ENCODE peak calls at places on chromosomes 3 and 15, in five cellular contexts. One of them, this sample, is unnamed.

GRCh38 chr15:38705421-38706219 is 141.0 kb upstream of the RASGRP1 start:
- DNase-seq in breast epithelium: no peak
- DNase-seq in body of pancreas: no peak
- DNase-seq in uterus: no peak
- DNase-seq in right lobe of liver: no peak
- DNase-seq in this sample: no peak

GRCh38 chr3:181210275-181210674 is 220.7 kb upstream of the DNAJC19 start:
- DNase-seq in breast epithelium: no peak
- DNase-seq in body of pancreas: no peak
- DNase-seq in uterus: no peak
- DNase-seq in right lobe of liver: no peak
- DNase-seq in this sample: no peak

GRCh38 chr15:40003491-40003916 is 35.5 kb downstream of the SRP14 start:
- DNase-seq in breast epithelium: no peak
- DNase-seq in body of pancreas: no peak
- DNase-seq in uterus: no peak
- DNase-seq in right lobe of liver: no peak
- DNase-seq in this sample: no peak

GRCh38 chr3:66693461-66693912 is 192.7 kb upstream of the LRIG1 start:
- DNase-seq in breast epithelium: peak
- DNase-seq in body of pancreas: peak
- DNase-seq in uterus: peak
- DNase-seq in right lobe of liver: peak
- DNase-seq in this sample: peak

GRCh38 chr3:129809297-129809696 is 84.2 kb downstream of the TMCC1 start:
- DNase-seq in breast epithelium: no peak
- DNase-seq in body of pancreas: no peak
- DNase-seq in uterus: no peak
- DNase-seq in right lobe of liver: no peak
- DNase-seq in this sample: no peak

GRCh38 chr15:57865294-57865693 is 158.8 kb downstream of the POLR2M start:
- DNase-seq in breast epithelium: no peak
- DNase-seq in body of pancreas: no peak
- DNase-seq in uterus: no peak
- DNase-seq in right lobe of liver: no peak
- DNase-seq in this sample: no peak

GRCh38 chr3:25423780-25424179 is 4.3 kb upstream of the RARB start:
- DNase-seq in breast epithelium: no peak
- DNase-seq in body of pancreas: no peak
- DNase-seq in uterus: no peak
- DNase-seq in right lobe of liver: no peak
- DNase-seq in this sample: no peak

GRCh38 chr3:9715764-9716437 is 12.3 kb downstream of the CPNE9 start:
- DNase-seq in breast epithelium: peak
- DNase-seq in body of pancreas: peak
- DNase-seq in uterus: peak
- DNase-seq in right lobe of liver: peak
- DNase-seq in this sample: peak

GRCh38 chr3:191499307-191500125 is 38.6 kb downstream of the PYDC2 start:
- DNase-seq in breast epithelium: peak
- DNase-seq in body of pancreas: peak
- DNase-seq in uterus: peak
- DNase-seq in right lobe of liver: no peak
- DNase-seq in this sample: no peak

GRCh38 chr15:41746802-41747201 is 27.5 kb upstream of the MAPKBP1 start:
- DNase-seq in breast epithelium: no peak
- DNase-seq in body of pancreas: no peak
- DNase-seq in uterus: no peak
- DNase-seq in right lobe of liver: no peak
- DNase-seq in this sample: no peak

GRCh38 chr3:61562042-61562809 is 855 bp downstream of the PTPRG start:
- DNase-seq in breast epithelium: no peak
- DNase-seq in body of pancreas: peak
- DNase-seq in uterus: no peak
- DNase-seq in right lobe of liver: peak
- DNase-seq in this sample: no peak

GRCh38 chr3:72152551-72153476 is 367.9 kb upstream of the PROK2 start:
- DNase-seq in breast epithelium: peak
- DNase-seq in body of pancreas: peak
- DNase-seq in uterus: peak
- DNase-seq in right lobe of liver: peak
- DNase-seq in this sample: peak

GRCh38 chr3:187833799-187834578 is 88.7 kb upstream of the BCL6 start:
- DNase-seq in breast epithelium: no peak
- DNase-seq in body of pancreas: no peak
- DNase-seq in uterus: no peak
- DNase-seq in right lobe of liver: no peak
- DNase-seq in this sample: no peak

GRCh38 chr3:89179355-89179997 is 72.1 kb downstream of the EPHA3 start:
- DNase-seq in breast epithelium: no peak
- DNase-seq in body of pancreas: no peak
- DNase-seq in uterus: no peak
- DNase-seq in right lobe of liver: no peak
- DNase-seq in this sample: no peak

GRCh38 chr3:177488740-177489139 is 291.5 kb upstream of the TBL1XR1 start:
- DNase-seq in breast epithelium: no peak
- DNase-seq in body of pancreas: no peak
- DNase-seq in uterus: no peak
- DNase-seq in right lobe of liver: peak
- DNase-seq in this sample: no peak

GRCh38 chr15:99482993-99483392 is 82.8 kb upstream of the MEF2A start:
- DNase-seq in breast epithelium: no peak
- DNase-seq in body of pancreas: no peak
- DNase-seq in uterus: no peak
- DNase-seq in right lobe of liver: no peak
- DNase-seq in this sample: no peak

GRCh38 chr3:13621381-13622221 is 72.7 kb downstream of the FBLN2 start:
- DNase-seq in breast epithelium: no peak
- DNase-seq in body of pancreas: no peak
- DNase-seq in uterus: no peak
- DNase-seq in right lobe of liver: no peak
- DNase-seq in this sample: no peak

GRCh38 chr3:74633021-74633420 is 18.6 kb upstream of the CNTN3 start:
- DNase-seq in breast epithelium: no peak
- DNase-seq in body of pancreas: no peak
- DNase-seq in uterus: no peak
- DNase-seq in right lobe of liver: no peak
- DNase-seq in this sample: no peak

GRCh38 chr3:44568561-44568960 is 13.6 kb downstream of the ZKSCAN7 start:
- DNase-seq in breast epithelium: no peak
- DNase-seq in body of pancreas: no peak
- DNase-seq in uterus: no peak
- DNase-seq in right lobe of liver: no peak
- DNase-seq in this sample: no peak

GRCh38 chr15:33515121-33515520 is 204.4 kb downstream of the RYR3 start:
- DNase-seq in breast epithelium: no peak
- DNase-seq in body of pancreas: no peak
- DNase-seq in uterus: no peak
- DNase-seq in right lobe of liver: no peak
- DNase-seq in this sample: no peak

GRCh38 chr3:52106951-52107611 is 47.1 kb downstream of the POC1A start:
- DNase-seq in breast epithelium: no peak
- DNase-seq in body of pancreas: no peak
- DNase-seq in uterus: no peak
- DNase-seq in right lobe of liver: no peak
- DNase-seq in this sample: no peak

DNA sequence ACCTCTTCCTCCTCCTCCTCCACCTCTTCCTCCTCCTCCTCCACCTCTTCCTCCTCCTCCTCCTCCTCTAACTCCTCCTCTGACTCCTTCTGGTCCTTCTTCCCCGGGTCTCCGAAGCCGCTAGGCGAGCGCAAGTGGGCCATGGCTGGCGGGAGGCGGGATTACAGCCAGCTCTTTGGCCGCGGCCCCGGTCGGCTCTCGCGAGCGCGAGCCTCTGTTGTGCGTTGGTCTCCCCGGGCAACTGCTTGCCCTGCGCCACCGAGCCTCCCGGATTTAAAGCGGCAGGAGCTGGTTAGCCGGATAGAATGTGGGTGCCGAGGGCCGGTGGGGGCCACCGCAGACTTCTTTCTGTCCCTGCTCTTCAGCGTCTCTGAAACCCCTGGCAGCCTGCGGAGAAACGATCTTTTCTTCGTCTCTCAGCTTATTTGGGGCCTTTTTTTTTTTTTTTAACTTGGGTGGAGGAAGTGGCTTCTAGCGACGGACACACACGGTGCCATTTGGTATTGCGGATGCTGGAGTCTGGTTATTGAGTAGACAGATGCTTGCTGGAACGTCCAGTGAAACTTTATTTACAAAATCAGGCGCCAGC is at the start of gene ERICH6:
- DNase-seq in breast epithelium: peak
- DNase-seq in body of pancreas: peak
- DNase-seq in uterus: peak
- DNase-seq in right lobe of liver: peak
- DNase-seq in this sample: peak
- TF ChIP-seq POLR2A in breast epithelium: peak
- TF ChIP-seq POLR2A in body of pancreas: peak
- TF ChIP-seq POLR2A in uterus: peak
- TF ChIP-seq POLR2A in right lobe of liver: peak
- TF ChIP-seq POLR2A in this sample: no peak

GRCh38 chr15:55993111-55993803 is at the start of gene NEDD4:
- DNase-seq in breast epithelium: peak
- DNase-seq in body of pancreas: peak
- DNase-seq in uterus: peak
- DNase-seq in right lobe of liver: peak
- DNase-seq in this sample: peak
- H3K27ac ChIP-seq in breast epithelium: peak
- H3K27ac ChIP-seq in body of pancreas: peak
- H3K27ac ChIP-seq in uterus: peak
- H3K27ac ChIP-seq in right lobe of liver: peak
- H3K27ac ChIP-seq in this sample: peak

GRCh38 chr15:100902436-100903190 is 16.5 kb upstream of the LRRK1 start:
- DNase-seq in breast epithelium: peak
- DNase-seq in body of pancreas: peak
- DNase-seq in uterus: peak
- DNase-seq in right lobe of liver: peak
- DNase-seq in this sample: peak
- H3K4me3 ChIP-seq in breast epithelium: peak
- H3K4me3 ChIP-seq in body of pancreas: no peak
- H3K4me3 ChIP-seq in uterus: peak
- H3K4me3 ChIP-seq in right lobe of liver: no peak
- H3K4me3 ChIP-seq in this sample: peak

DNA sequence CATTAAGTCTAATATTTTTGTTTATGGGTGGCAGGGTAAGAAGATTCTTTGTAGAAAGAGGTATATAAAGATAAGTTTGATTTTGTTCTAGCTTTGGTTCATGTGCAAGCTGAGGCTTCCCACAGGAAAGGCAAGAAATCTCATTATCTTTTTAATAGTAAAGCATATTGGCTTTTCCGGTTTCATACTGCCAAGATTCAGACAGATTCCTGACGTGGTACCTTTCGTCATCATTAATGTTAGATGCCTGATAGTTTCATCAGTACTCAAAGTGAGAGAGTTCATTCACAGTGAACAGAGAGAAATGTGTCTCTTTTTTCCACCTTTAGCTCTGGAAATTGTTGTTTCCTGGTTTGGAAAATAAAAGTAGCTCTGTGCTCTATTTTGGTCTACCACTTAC is 16.5 kb downstream of the TPM1 start:
- DNase-seq in breast epithelium: no peak
- DNase-seq in body of pancreas: no peak
- DNase-seq in uterus: no peak
- DNase-seq in right lobe of liver: no peak
- DNase-seq in this sample: no peak
- TF ChIP-seq POLR2A in breast epithelium: no peak
- TF ChIP-seq POLR2A in body of pancreas: no peak
- TF ChIP-seq POLR2A in uterus: no peak
- TF ChIP-seq POLR2A in right lobe of liver: no peak
- TF ChIP-seq POLR2A in this sample: no peak

GRCh38 chr15:68227806-68228142 is 1.8 kb downstream of the CLN6 start:
- DNase-seq in breast epithelium: no peak
- DNase-seq in body of pancreas: no peak
- DNase-seq in uterus: no peak
- DNase-seq in right lobe of liver: no peak
- DNase-seq in this sample: no peak

GRCh38 chr15:68228143-68228970 is 1.2 kb downstream of the CLN6 start:
- DNase-seq in breast epithelium: no peak
- DNase-seq in body of pancreas: no peak
- DNase-seq in uterus: no peak
- DNase-seq in right lobe of liver: no peak
- DNase-seq in this sample: no peak

GRCh38 chr15:68224108-68224507 is 5.4 kb downstream of the CLN6 start:
- DNase-seq in breast epithelium: no peak
- DNase-seq in body of pancreas: no peak
- DNase-seq in uterus: no peak
- DNase-seq in right lobe of liver: no peak
- DNase-seq in this sample: no peak

GRCh38 chr15:68223171-68223570 is 6.4 kb downstream of the CLN6 start:
- DNase-seq in breast epithelium: no peak
- DNase-seq in body of pancreas: no peak
- DNase-seq in uterus: no peak
- DNase-seq in right lobe of liver: no peak
- DNase-seq in this sample: no peak

GRCh38 chr15:68224546-68225250 is 4.8 kb downstream of the CLN6 start:
- DNase-seq in breast epithelium: no peak
- DNase-seq in body of pancreas: no peak
- DNase-seq in uterus: no peak
- DNase-seq in right lobe of liver: no peak
- DNase-seq in this sample: no peak
- H3K27ac ChIP-seq in breast epithelium: no peak
- H3K27ac ChIP-seq in body of pancreas: no peak
- H3K27ac ChIP-seq in uterus: no peak
- H3K27ac ChIP-seq in right lobe of liver: no peak
- H3K27ac ChIP-seq in this sample: no peak

DNA sequence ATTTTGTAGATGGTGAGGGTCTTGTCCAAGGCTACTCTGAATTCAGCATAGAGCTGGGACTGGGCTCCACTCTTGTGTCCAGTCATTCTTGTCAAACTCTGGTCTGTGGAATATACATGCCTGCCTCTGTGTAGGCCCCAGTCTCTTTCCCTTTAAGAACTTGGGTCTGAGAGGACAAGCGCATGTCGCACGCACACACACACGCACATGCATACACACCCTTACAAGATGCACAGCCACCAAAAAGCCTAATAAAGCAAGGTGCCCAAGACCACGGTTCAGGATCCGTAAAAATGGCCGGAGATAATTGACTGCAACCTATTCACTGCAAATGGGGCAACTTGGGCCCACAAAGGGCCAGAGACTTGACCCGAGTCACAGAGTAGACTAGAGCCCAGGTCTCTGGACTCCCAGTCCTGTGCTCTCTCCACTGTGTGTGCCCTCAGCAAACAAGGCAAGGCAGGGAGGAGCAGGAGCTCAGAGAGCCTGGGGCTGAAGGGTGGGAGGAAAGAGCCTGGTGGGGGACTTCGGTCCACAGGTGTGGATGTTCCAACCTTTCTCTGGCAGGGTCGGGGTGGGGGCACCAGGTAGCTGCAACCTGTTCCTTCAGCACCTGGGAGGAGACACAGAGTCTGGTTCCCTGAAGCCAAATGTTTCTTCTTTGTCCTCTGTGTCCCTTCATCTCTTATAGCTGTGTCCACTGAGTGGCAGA is 914 bp upstream of the PAQR5 start:
- DNase-seq in breast epithelium: no peak
- DNase-seq in body of pancreas: no peak
- DNase-seq in uterus: no peak
- DNase-seq in right lobe of liver: no peak
- DNase-seq in this sample: no peak
- H3K4me3 ChIP-seq in breast epithelium: no peak
- H3K4me3 ChIP-seq in body of pancreas: no peak
- H3K4me3 ChIP-seq in uterus: no peak
- H3K4me3 ChIP-seq in right lobe of liver: no peak
- H3K4me3 ChIP-seq in this sample: no peak

This sample was measured in gastrocnemius medialis.